ENCODE peak calls at places on chromosomes 5 and 9, in eight cellular contexts. U is tibial nerve, R is stomach, K is substantia nigra, Y is kidney, T is heart right ventricle, L is AML-193, W is RWPE1. G is an unnamed sample.

GRCh38 chr5:139969318-139969717 is 73.8 kb downstream of the NRG2 start:
- DNase-seq in U (no peak), R (no peak), K (no peak), Y (no peak), T (no peak), L (no peak), W (no peak), G (no peak)

GRCh38 chr5:132437604-132438275 is 52.8 kb downstream of the IRF1 start:
- DNase-seq in U (peak), R (peak), K (no peak), Y (peak), T (peak), L (peak), W (peak), G (peak)

GRCh38 chr9:129141066-129142041 is 30.1 kb downstream of the PTPA start:
- DNase-seq in U (peak), R (peak), K (no peak), Y (no peak), T (peak), L (no peak), W (peak), G (peak)

GRCh38 chr5:59683311-59683710 is 210.2 kb downstream of the PDE4D start:
- DNase-seq in U (no peak), R (no peak), K (no peak), Y (no peak), T (no peak), L (no peak), W (no peak), G (no peak)

GRCh38 chr5:104540448-104540847 is 977.9 kb upstream of the NUDT12 start:
- DNase-seq in U (no peak), R (no peak), K (no peak), Y (no peak), T (no peak), L (no peak), W (peak), G (peak)

GRCh38 chr9:134222018-134222573 is 57.7 kb upstream of the RNU6ATAC start:
- DNase-seq in U (no peak), R (no peak), K (no peak), Y (peak), T (peak), L (no peak), W (no peak), G (no peak)

GRCh38 chr9:124779368-124780059 is 2.6 kb downstream of the OLFML2A start:
- DNase-seq in U (no peak), R (peak), K (no peak), Y (peak), T (no peak), L (no peak), W (peak), G (no peak)

GRCh38 chr5:122896598-122897282 is 51.3 kb downstream of the SNX24 start:
- DNase-seq in U (peak), R (no peak), K (no peak), Y (no peak), T (no peak), L (peak), W (peak), G (no peak)

GRCh38 chr5:15021286-15022046 is 149.9 kb upstream of the ANKH start:
- DNase-seq in U (no peak), R (no peak), K (no peak), Y (no peak), T (no peak), L (no peak), W (no peak), G (no peak)